ENCODE peak calls at places on chromosomes 13 and 19, in five cellular contexts. One of them, this sample, is unnamed.

GRCh38 chr13:50365683-50366391 is 350.6 kb downstream of the KCNRG start:
- DNase-seq in OCI-LY7: peak
- DNase-seq in heart right ventricle: no peak
- DNase-seq in kidney: no peak
- DNase-seq in body of pancreas: peak
- DNase-seq in this sample: no peak

GRCh38 chr13:36778083-36778671 is 40.8 kb upstream of the RFXAP start:
- DNase-seq in heart right ventricle: no peak
- DNase-seq in kidney: no peak
- DNase-seq in OCI-LY7: no peak
- DNase-seq in body of pancreas: no peak
- DNase-seq in this sample: no peak

GRCh38 chr19:32708457-32708856 is 11.1 kb upstream of the TDRD12 start:
- DNase-seq in OCI-LY7: no peak
- DNase-seq in kidney: peak
- DNase-seq in body of pancreas: no peak
- DNase-seq in heart right ventricle: no peak
- DNase-seq in this sample: no peak

GRCh38 chr13:52356327-52356726 is 49.6 kb downstream of the THSD1 start:
- DNase-seq in OCI-LY7: no peak
- DNase-seq in heart right ventricle: no peak
- DNase-seq in kidney: no peak
- DNase-seq in body of pancreas: no peak
- DNase-seq in this sample: no peak

GRCh38 chr13:64551755-64552154 is 2678.4 kb downstream of the PCDH9 start:
- DNase-seq in OCI-LY7: no peak
- DNase-seq in kidney: no peak
- DNase-seq in body of pancreas: no peak
- DNase-seq in heart right ventricle: no peak
- DNase-seq in this sample: no peak

GRCh38 chr13:94632227-94632980 is 30.7 kb downstream of the GPR180 start:
- DNase-seq in kidney: no peak
- DNase-seq in OCI-LY7: no peak
- DNase-seq in heart right ventricle: no peak
- DNase-seq in body of pancreas: no peak
- DNase-seq in this sample: no peak

GRCh38 chr13:31434613-31435012 is 234.8 kb downstream of the B3GLCT start:
- DNase-seq in kidney: no peak
- DNase-seq in body of pancreas: no peak
- DNase-seq in OCI-LY7: no peak
- DNase-seq in heart right ventricle: no peak
- DNase-seq in this sample: no peak

GRCh38 chr13:98890920-98891319 is 86.9 kb downstream of the DOCK9 start:
- DNase-seq in body of pancreas: no peak
- DNase-seq in OCI-LY7: no peak
- DNase-seq in kidney: no peak
- DNase-seq in heart right ventricle: no peak
- DNase-seq in this sample: no peak

GRCh38 chr19:18386543-18387251 is 739 bp downstream of the GDF15 start:
- DNase-seq in body of pancreas: no peak
- DNase-seq in kidney: peak
- DNase-seq in heart right ventricle: no peak
- DNase-seq in OCI-LY7: no peak
- DNase-seq in this sample: peak

GRCh38 chr13:91347996-91348905 is 764 bp downstream of the MIR17HG start:
- DNase-seq in heart right ventricle: peak
- DNase-seq in kidney: peak
- DNase-seq in OCI-LY7: peak
- DNase-seq in body of pancreas: peak
- DNase-seq in this sample: peak

GRCh38 chr19:35306473-35307246 is 14.7 kb downstream of the MAG start:
- DNase-seq in body of pancreas: no peak
- DNase-seq in heart right ventricle: no peak
- DNase-seq in kidney: no peak
- DNase-seq in OCI-LY7: peak
- DNase-seq in this sample: no peak

GRCh38 chr13:52455677-52456041 is 381 bp downstream of the CKAP2 start:
- DNase-seq in body of pancreas: peak
- DNase-seq in heart right ventricle: peak
- DNase-seq in kidney: peak
- DNase-seq in OCI-LY7: peak
- DNase-seq in this sample: peak

GRCh38 chr19:30082611-30083010 is 140.6 kb downstream of the URI1 start:
- DNase-seq in heart right ventricle: no peak
- DNase-seq in kidney: peak
- DNase-seq in body of pancreas: no peak
- DNase-seq in OCI-LY7: no peak
- DNase-seq in this sample: no peak

GRCh38 chr19:10617409-10618121 is 7.8 kb upstream of the SLC44A2 start:
- DNase-seq in kidney: no peak
- DNase-seq in body of pancreas: no peak
- DNase-seq in OCI-LY7: no peak
- DNase-seq in heart right ventricle: no peak
- DNase-seq in this sample: no peak

GRCh38 chr13:98068511-98068910 is 74.4 kb upstream of the FARP1 start:
- DNase-seq in OCI-LY7: no peak
- DNase-seq in body of pancreas: no peak
- DNase-seq in kidney: no peak
- DNase-seq in heart right ventricle: no peak
- DNase-seq in this sample: no peak

GRCh38 chr13:112733112-112733511 is 43.3 kb downstream of the ATP11A start:
- DNase-seq in kidney: peak
- DNase-seq in OCI-LY7: no peak
- DNase-seq in heart right ventricle: no peak
- DNase-seq in body of pancreas: no peak
- DNase-seq in this sample: no peak

GRCh38 chr13:105773887-105774538 is 761.4 kb downstream of the EFNB2 start:
- DNase-seq in heart right ventricle: no peak
- DNase-seq in body of pancreas: no peak
- DNase-seq in kidney: no peak
- DNase-seq in OCI-LY7: no peak
- DNase-seq in this sample: no peak

GRCh38 chr19:29871143-29871542 is 59.4 kb downstream of the CCNE1 start:
- DNase-seq in heart right ventricle: no peak
- DNase-seq in body of pancreas: no peak
- DNase-seq in kidney: no peak
- DNase-seq in OCI-LY7: no peak
- DNase-seq in this sample: no peak

GRCh38 chr13:31369213-31369612 is 169.4 kb downstream of the B3GLCT start:
- DNase-seq in heart right ventricle: no peak
- DNase-seq in OCI-LY7: no peak
- DNase-seq in body of pancreas: no peak
- DNase-seq in kidney: no peak
- DNase-seq in this sample: no peak

GRCh38 chr13:73220966-73221720 is 162.3 kb downstream of the KLF5 start:
- DNase-seq in heart right ventricle: no peak
- DNase-seq in body of pancreas: no peak
- DNase-seq in kidney: no peak
- DNase-seq in OCI-LY7: no peak
- DNase-seq in this sample: no peak

GRCh38 chr19:29484876-29485275 is 40.9 kb upstream of the VSTM2B start:
- DNase-seq in OCI-LY7: no peak
- DNase-seq in kidney: no peak
- DNase-seq in heart right ventricle: no peak
- DNase-seq in body of pancreas: no peak
- DNase-seq in this sample: peak

GRCh38 chr19:17424743-17425365 is 5.0 kb downstream of the MVB12A start:
- DNase-seq in heart right ventricle: no peak
- DNase-seq in OCI-LY7: peak
- DNase-seq in kidney: no peak
- DNase-seq in body of pancreas: no peak
- DNase-seq in this sample: no peak

GRCh38 chr13:34044041-34044440 is 226.1 kb downstream of the RFC3 start:
- DNase-seq in body of pancreas: no peak
- DNase-seq in OCI-LY7: no peak
- DNase-seq in heart right ventricle: no peak
- DNase-seq in kidney: no peak
- DNase-seq in this sample: no peak

GRCh38 chr19:35844482-35845214 is 7.7 kb downstream of the NPHS1 start:
- DNase-seq in body of pancreas: no peak
- DNase-seq in OCI-LY7: no peak
- DNase-seq in kidney: no peak
- DNase-seq in heart right ventricle: no peak
- DNase-seq in this sample: no peak

GRCh38 chr13:46831588-46832194 is 34.7 kb upstream of the ESD start:
- DNase-seq in kidney: no peak
- DNase-seq in body of pancreas: peak
- DNase-seq in heart right ventricle: peak
- DNase-seq in OCI-LY7: peak
- DNase-seq in this sample: no peak

GRCh38 chr19:35142531-35143230 is 374 bp upstream of the FXYD7 start:
- DNase-seq in body of pancreas: peak
- DNase-seq in kidney: peak
- DNase-seq in OCI-LY7: peak
- DNase-seq in heart right ventricle: no peak
- DNase-seq in this sample: no peak

GRCh38 chr19:50310759-50311465 is 18.3 kb downstream of the KCNC3 start:
- DNase-seq in kidney: no peak
- DNase-seq in body of pancreas: no peak
- DNase-seq in heart right ventricle: no peak
- DNase-seq in OCI-LY7: no peak
- DNase-seq in this sample: no peak

GRCh38 chr19:50311723-50312635 is 17.2 kb downstream of the KCNC3 start:
- DNase-seq in OCI-LY7: no peak
- DNase-seq in kidney: no peak
- DNase-seq in heart right ventricle: no peak
- DNase-seq in body of pancreas: peak
- DNase-seq in this sample: no peak

GRCh38 chr19:50314724-50315700 is 14.2 kb downstream of the KCNC3 start:
- DNase-seq in kidney: peak
- DNase-seq in body of pancreas: no peak
- DNase-seq in OCI-LY7: no peak
- DNase-seq in heart right ventricle: no peak
- DNase-seq in this sample: no peak

GRCh38 chr19:50313812-50314536 is 15.2 kb downstream of the KCNC3 start:
- DNase-seq in OCI-LY7: no peak
- DNase-seq in body of pancreas: peak
- DNase-seq in kidney: peak
- DNase-seq in heart right ventricle: no peak
- DNase-seq in this sample: no peak

GRCh38 chr19:50312967-50313811 is 16.0 kb downstream of the KCNC3 start:
- DNase-seq in body of pancreas: no peak
- DNase-seq in OCI-LY7: no peak
- DNase-seq in kidney: no peak
- DNase-seq in heart right ventricle: no peak
- DNase-seq in this sample: no peak
- H3K4me3 ChIP-seq in body of pancreas: no peak
- H3K4me3 ChIP-seq in OCI-LY7: no peak
- H3K4me3 ChIP-seq in kidney: no peak
- H3K4me3 ChIP-seq in heart right ventricle: no peak
- H3K4me3 ChIP-seq in this sample: no peak

GRCh38 chr19:1856345-1856697 is 7.1 kb downstream of the KLF16 start:
- DNase-seq in OCI-LY7: peak
- DNase-seq in heart right ventricle: no peak
- DNase-seq in kidney: no peak
- DNase-seq in body of pancreas: no peak
- DNase-seq in this sample: no peak

GRCh38 chr19:1854542-1855039 is 6.3 kb upstream of the REXO1 start:
- DNase-seq in body of pancreas: no peak
- DNase-seq in OCI-LY7: no peak
- DNase-seq in kidney: peak
- DNase-seq in heart right ventricle: peak
- DNase-seq in this sample: peak

GRCh38 chr19:1855828-1856255 is 7.5 kb downstream of the KLF16 start:
- DNase-seq in heart right ventricle: no peak
- DNase-seq in kidney: peak
- DNase-seq in body of pancreas: no peak
- DNase-seq in OCI-LY7: peak
- DNase-seq in this sample: no peak

GRCh38 chr19:1854032-1854541 is 5.8 kb upstream of the REXO1 start:
- DNase-seq in OCI-LY7: no peak
- DNase-seq in body of pancreas: no peak
- DNase-seq in kidney: no peak
- DNase-seq in heart right ventricle: no peak
- DNase-seq in this sample: no peak

DNA sequence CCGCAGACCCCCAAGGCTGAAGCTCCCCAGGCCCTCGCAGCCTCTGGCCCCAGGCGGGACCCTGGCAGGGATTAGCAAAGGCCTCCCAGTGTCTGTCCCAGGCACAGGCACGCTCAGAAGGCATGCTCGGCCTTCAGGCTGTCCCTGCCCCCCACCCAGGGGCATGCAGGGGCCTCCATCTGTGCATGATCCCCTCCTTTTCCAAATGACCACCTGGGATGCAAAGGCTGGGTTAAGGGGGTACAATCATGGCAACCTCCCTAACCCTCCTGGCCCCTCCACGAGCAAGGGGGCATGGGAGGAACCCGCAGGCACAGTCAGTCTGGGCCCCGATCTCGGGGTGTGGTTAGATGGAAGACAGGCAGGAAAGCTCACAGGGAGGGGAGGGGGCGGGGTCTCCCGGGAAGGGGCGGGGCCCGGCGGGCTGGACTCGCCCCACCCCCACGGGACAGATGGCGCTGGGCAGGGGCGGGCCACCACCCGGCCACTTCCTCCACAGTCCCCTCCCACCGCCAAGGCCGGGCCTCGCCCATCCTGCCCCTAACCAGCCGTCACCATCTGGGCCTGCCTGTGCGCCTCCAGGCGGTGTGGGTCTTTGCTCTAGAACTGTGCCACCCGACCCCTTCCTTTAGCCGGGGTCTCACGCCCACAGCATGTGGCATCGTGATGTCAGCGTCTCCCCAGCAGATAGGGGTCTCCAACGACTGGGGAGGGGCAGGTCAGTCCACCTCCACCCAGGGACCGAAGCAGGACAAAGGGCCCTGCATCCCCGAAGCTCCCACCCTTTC is 7.0 kb upstream of the REXO1 start:
- DNase-seq in heart right ventricle: peak
- DNase-seq in OCI-LY7: peak
- DNase-seq in kidney: peak
- DNase-seq in body of pancreas: peak
- DNase-seq in this sample: peak
- H3K4me3 ChIP-seq in heart right ventricle: peak
- H3K4me3 ChIP-seq in OCI-LY7: peak
- H3K4me3 ChIP-seq in kidney: peak
- H3K4me3 ChIP-seq in body of pancreas: no peak
- H3K4me3 ChIP-seq in this sample: no peak

GRCh38 chr19:39400997-39401548 is 5.6 kb upstream of the ZFP36 start:
- DNase-seq in OCI-LY7: peak
- DNase-seq in kidney: peak
- DNase-seq in heart right ventricle: no peak
- DNase-seq in body of pancreas: no peak
- DNase-seq in this sample: no peak
- H3K4me3 ChIP-seq in OCI-LY7: peak
- H3K4me3 ChIP-seq in kidney: peak
- H3K4me3 ChIP-seq in heart right ventricle: no peak
- H3K4me3 ChIP-seq in body of pancreas: no peak
- H3K4me3 ChIP-seq in this sample: no peak

DNA sequence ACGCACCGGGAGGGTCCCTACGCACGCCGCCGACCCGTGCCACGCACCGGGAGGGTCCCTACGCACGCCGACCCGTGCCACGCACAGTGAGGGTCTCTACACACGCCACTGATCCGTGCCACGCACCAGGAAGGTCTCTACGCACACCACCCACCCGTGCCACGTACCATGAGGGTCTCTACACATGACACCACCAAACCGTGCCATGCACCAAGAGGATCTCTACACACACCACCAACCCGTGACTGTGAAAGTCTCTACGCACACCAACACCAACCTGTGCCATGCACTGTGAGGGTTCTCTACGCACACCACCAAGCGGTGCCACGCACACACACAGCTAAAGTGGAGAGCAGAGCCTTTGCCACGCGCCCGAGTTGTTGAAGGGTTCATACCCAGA is 16.7 kb downstream of the ZNF787 start:
- DNase-seq in body of pancreas: no peak
- DNase-seq in OCI-LY7: no peak
- DNase-seq in kidney: no peak
- DNase-seq in heart right ventricle: no peak
- DNase-seq in this sample: no peak
- H3K4me3 ChIP-seq in body of pancreas: no peak
- H3K4me3 ChIP-seq in OCI-LY7: no peak
- H3K4me3 ChIP-seq in kidney: no peak
- H3K4me3 ChIP-seq in heart right ventricle: no peak
- H3K4me3 ChIP-seq in this sample: no peak